ENCODE peak calls at places on chromosomes 16 and 17, in seven cellular contexts. L is PC-3, N is suprapubic skin, J is BJ, F is WTC11, D is uterus, E is D721Med. V is an unnamed sample.

GRCh38 chr16:59758848-59759247 is 1024.7 kb upstream of the GOT2 start:
- DNase-seq in E (no peak), L (peak), N (no peak), F (no peak), J (no peak), D (no peak), V (no peak)

GRCh38 chr16:10080031-10080772 is 102.0 kb downstream of the GRIN2A start:
- DNase-seq in N (no peak), E (no peak), D (peak), L (peak), F (no peak), J (peak), V (no peak)

GRCh38 chr16:8924214-8924613 is 39.5 kb downstream of the USP7 start:
- DNase-seq in J (no peak), N (no peak), D (no peak), F (no peak), L (no peak), E (no peak), V (no peak)

GRCh38 chr16:46690281-46691178 is 1.1 kb downstream of the ORC6 start:
- DNase-seq in L (peak), N (no peak), D (no peak), E (no peak), J (no peak), F (no peak), V (no peak)

GRCh38 chr17:79504181-79504605 is 106.7 kb downstream of the RBFOX3 start:
- DNase-seq in D (no peak), E (no peak), N (no peak), J (no peak), L (peak), F (no peak), V (no peak)

GRCh38 chr17:3691539-3692166 is 4.3 kb downstream of the P2RX5 start:
- DNase-seq in N (no peak), L (no peak), F (peak), J (no peak), D (no peak), E (no peak), V (no peak)

GRCh38 chr16:52547001-52547833 is at the start of gene TOX3:
- DNase-seq in N (no peak), J (no peak), L (no peak), D (no peak), F (peak), E (no peak), V (no peak)

GRCh38 chr17:41338961-41339485 is 11.6 kb downstream of the KRT33A start:
- DNase-seq in D (no peak), E (no peak), F (no peak), J (no peak), N (no peak), L (peak), V (no peak)

GRCh38 chr17:76549215-76549518 is 9.3 kb downstream of the PRCD start:
- DNase-seq in L (no peak), F (no peak), N (no peak), E (no peak), J (no peak), D (no peak), V (no peak)

GRCh38 chr17:76548378-76549214 is 8.8 kb downstream of the PRCD start:
- DNase-seq in J (no peak), N (no peak), F (no peak), D (no peak), E (no peak), L (no peak), V (no peak)

GRCh38 chr17:76546556-76547182 is 6.8 kb downstream of the PRCD start:
- DNase-seq in F (no peak), E (no peak), N (no peak), D (no peak), J (no peak), L (peak), V (no peak)

GRCh38 chr17:76547183-76547641 is 7.4 kb downstream of the PRCD start:
- DNase-seq in L (peak), N (peak), J (no peak), F (peak), D (peak), E (peak), V (no peak)

GRCh38 chr17:76547642-76548202 is 7.9 kb downstream of the PRCD start:
- DNase-seq in D (no peak), F (no peak), J (no peak), E (no peak), L (no peak), N (no peak), V (no peak)
- TF ChIP-seq CTCF in D (no peak), F (no peak), J (no peak), E (no peak), L (no peak), N (no peak), V (no peak)

GRCh38 chr16:48269011-48269410 is 21.7 kb upstream of the ABCC11 start:
- DNase-seq in D (no peak), L (no peak), J (no peak), E (no peak), F (no peak), N (no peak), V (no peak)

GRCh38 chr16:48276102-48276501 is 28.8 kb upstream of the ABCC11 start:
- DNase-seq in N (no peak), J (peak), F (no peak), E (no peak), D (no peak), L (no peak), V (no peak)

GRCh38 chr16:48272837-48273421 is 25.6 kb upstream of the ABCC11 start:
- DNase-seq in F (no peak), E (no peak), J (no peak), N (no peak), L (no peak), D (no peak), V (no peak)

GRCh38 chr16:48274476-48274875 is 27.1 kb upstream of the ABCC11 start:
- DNase-seq in F (no peak), E (no peak), N (no peak), J (no peak), L (no peak), D (no peak), V (no peak)

GRCh38 chr16:48271728-48272127 is 24.4 kb upstream of the ABCC11 start:
- DNase-seq in D (no peak), J (no peak), E (no peak), F (no peak), L (no peak), N (no peak), V (no peak)
- TF ChIP-seq CTCF in D (no peak), J (peak), E (no peak), F (no peak), L (no peak), N (no peak), V (no peak)

GRCh38 chr17:13925579-13925978 is 143.7 kb upstream of the COX10 start:
- DNase-seq in D (no peak), N (no peak), F (no peak), L (peak), E (no peak), J (no peak), V (no peak)
- TF ChIP-seq CTCF in D (no peak), N (no peak), F (no peak), L (peak), E (no peak), J (peak), V (no peak)

DNA sequence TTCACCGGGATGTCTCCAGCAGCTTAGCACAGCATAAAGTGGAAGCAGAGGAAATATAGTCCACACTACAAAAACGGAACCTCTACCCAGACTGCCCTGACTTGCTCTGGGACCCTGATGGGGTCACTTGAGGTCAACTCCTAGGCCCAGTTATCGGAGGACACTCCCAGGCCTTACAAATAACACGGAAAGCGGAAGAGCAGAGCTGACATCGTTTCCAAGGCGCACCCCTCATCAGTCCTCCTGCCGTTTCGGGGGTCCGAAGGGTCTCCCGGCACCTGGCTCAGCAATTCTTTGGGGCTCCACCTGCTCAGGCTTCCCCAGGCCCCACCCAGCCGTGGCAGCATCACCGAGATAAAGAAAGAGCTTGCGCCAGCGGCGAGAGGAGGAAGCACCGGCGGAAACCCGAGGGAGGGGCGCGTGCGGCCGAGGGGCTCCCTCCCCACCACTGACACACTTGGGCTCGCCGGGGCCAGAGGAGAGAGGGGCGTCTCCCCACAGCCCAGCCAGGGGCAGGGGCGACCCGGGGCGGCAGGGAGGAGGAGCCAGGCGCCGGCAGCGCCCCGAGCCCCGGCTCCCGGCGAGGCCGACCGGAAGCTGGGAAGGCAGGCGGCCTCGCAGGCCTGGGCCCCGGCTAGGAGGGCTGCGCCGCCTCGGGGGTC is 727 bp downstream of the CORO7 start:
- DNase-seq in E (no peak), J (no peak), F (peak), D (no peak), N (peak), L (peak), V (no peak)
- TF ChIP-seq CTCF in E (no peak), J (peak), F (no peak), D (no peak), N (no peak), L (no peak), V (no peak)

DNA sequence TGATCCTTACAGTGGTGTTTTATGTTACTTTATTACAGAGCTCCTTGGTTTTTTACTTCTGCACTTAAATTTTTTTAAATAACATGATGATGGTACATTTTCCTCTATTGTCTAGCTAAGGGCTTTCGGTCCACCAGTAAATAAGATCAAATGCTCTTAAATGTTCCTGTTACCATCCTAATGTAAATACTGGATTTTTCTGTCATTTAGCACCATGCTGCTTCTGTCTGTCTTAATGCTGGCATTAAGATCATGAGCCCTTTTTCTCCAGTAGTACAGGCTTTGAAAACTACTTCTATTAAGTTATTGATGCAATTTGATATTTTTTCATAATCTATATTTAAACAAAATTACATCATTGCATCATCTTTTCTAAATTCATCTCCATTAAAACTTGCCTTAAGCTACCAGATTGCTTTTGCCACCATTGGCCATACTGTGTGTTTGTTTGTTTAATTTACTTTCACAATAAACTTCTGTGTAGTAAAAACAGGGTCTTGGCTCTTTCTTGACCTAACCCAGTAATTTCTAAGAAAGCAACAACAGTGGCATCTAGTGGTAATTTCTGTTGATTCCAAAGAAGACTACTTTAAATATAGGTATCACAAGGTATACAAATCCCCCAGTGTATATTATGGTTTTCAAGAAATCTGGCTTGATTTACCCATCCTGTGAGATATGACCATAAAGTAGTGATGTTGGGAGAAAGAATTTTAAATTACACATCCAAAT is 9.0 kb upstream of the PHAF1 start:
- DNase-seq in D (no peak), F (no peak), L (peak), E (no peak), N (no peak), J (no peak), V (no peak)
- TF ChIP-seq CTCF in D (no peak), F (no peak), L (peak), E (peak), N (no peak), J (peak), V (no peak)

DNA sequence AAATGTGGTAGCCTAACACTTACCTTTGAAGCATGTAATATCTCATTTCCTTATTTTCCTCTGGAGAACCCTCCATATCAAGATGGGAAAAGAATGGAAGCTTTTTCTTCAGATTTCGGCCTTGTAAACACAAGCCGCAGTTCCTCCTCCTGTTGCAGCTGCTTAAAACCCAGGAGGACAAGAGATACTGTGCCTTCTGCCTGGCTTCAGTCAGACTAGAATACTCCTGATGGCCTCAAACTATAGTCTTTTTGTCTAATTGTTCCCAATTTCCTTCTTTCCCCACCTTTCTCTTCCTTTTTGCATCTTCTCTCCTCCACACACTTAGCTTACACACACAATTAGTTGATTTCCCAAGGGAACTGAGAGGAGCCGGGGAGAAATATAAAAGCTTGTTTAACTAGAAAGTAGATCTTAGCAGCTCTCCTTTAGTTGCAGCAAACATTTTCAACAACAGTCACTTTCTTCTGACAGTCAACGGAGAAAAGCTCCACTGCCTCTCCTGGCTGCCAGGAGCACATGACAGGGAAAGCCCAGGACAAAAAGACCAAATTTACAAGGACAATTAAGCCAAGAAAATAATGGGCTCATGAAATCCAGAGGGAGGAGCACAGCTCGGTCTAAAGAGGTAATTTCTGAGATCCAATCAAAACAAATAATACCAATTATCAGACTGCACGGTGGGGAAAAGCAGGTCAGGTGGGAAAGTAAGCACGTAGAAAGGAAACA is 76.4 kb upstream of the C17orf78 start:
- DNase-seq in N (no peak), E (no peak), F (no peak), D (no peak), J (no peak), L (no peak), V (no peak)
- TF ChIP-seq CTCF in N (no peak), E (no peak), F (no peak), D (no peak), J (no peak), L (no peak), V (no peak)

DNA sequence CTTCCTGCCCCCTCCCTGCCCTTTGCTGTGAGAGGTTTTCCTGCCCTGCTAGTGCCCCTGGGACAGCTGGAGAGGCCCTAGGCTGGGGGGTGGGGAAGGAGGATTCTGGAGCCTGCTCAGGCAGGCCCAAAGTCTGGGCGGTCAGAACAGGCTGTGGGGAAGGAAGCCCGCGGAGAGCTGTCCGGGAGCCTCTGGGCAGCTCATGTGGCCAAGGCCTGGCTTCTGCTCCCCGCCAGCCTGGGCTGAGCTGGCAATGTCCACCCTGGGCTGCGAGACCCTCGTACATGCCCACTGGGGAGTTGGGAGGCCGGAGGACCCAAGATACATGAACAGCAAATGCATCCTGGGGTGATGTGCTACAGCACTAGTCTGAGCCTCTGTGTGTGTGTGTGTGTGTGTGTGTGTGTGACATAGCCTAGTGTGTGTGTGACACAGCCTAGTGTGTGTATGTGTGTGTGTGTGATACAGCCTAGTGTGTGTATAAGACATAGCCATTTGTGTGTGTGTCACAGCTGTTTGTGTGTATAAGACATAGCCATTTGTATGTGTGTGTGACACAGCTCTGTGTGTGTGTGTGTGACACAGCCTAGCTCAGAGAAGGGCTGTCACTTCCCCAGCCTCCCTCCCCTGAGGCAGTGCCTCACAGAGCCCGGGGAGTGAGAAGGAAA is 201.4 kb upstream of the CIBAR2 start:
- DNase-seq in N (no peak), D (no peak), J (no peak), L (no peak), E (no peak), F (no peak), V (no peak)
- TF ChIP-seq CTCF in N (no peak), D (no peak), J (no peak), L (no peak), E (no peak), F (no peak), V (no peak)

GRCh38 chr17:82912571-82913089 is 72.8 kb upstream of the ZNF750 start:
- DNase-seq in L (no peak), E (no peak), D (no peak), J (no peak), F (no peak), N (no peak), V (no peak)

GRCh38 chr17:82913304-82914043 is 73.7 kb upstream of the ZNF750 start:
- DNase-seq in E (no peak), F (no peak), L (peak), J (no peak), N (no peak), D (no peak), V (no peak)

GRCh38 chr17:82914375-82914774 is 74.6 kb upstream of the ZNF750 start:
- DNase-seq in N (no peak), L (peak), J (no peak), F (no peak), D (no peak), E (no peak), V (no peak)

GRCh38 chr17:82915697-82916027 is 75.8 kb upstream of the ZNF750 start:
- DNase-seq in J (no peak), N (no peak), E (no peak), F (no peak), D (no peak), L (no peak), V (no peak)

DNA sequence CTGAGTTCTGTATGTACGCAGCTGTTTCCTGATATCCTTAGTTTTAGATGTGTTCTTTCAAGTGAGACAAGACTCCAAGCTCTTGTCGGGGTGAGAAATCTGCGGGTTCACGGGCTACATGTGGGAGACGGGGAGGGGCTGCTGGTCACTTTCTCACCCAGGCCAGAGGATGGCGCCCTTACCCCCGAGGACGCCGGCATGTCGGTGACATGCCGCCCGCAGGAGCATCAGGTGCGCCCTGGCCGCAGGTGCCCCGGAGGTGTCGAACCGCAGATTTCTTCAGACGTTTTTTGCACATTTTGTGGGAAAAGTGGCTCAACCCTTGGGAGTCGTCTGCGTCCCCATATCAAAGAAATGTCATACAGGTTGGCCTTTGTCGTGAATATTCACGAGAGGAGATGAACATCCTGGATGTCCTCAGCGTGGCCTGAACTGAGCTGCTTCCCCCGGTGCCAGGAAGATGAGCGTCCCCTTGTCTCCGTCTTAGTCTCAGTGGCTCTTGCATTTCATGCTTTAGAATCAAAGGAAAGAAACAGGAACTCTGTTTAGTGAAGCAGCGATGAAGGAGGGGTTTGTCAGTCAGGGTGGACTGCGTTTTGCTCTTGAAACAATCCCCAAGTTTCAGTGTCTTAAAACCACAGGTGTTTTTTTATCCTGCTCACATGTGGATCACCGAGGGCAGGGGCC is 75.3 kb upstream of the ZNF750 start:
- DNase-seq in F (peak), E (no peak), J (no peak), D (no peak), L (no peak), N (no peak), V (no peak)
- TF ChIP-seq CTCF in F (no peak), E (no peak), J (no peak), D (no peak), L (peak), N (no peak), V (no peak)

V was measured in omental fat pad.